ENCODE peak calls at places on chromosomes 13 and 19, in six cellular contexts. One of them, this sample, is unnamed. For H3K4me1 and H3K9me3, the result is how much of the 10 kb centered on the place peaks cover.

GRCh38 chr19:8261881-8262280 is 46.3 kb downstream of the CD320 start:
- DNase-seq in A549: no peak
- DNase-seq in transverse colon: no peak
- DNase-seq in PC-3: no peak
- DNase-seq in ascending aorta: no peak
- DNase-seq in ovary: peak
- DNase-seq in this sample: no peak

GRCh38 chr13:99192480-99192879 is 8.2 kb upstream of the UBAC2 start:
- DNase-seq in A549: no peak
- DNase-seq in transverse colon: no peak
- DNase-seq in PC-3: no peak
- DNase-seq in ascending aorta: no peak
- DNase-seq in ovary: no peak
- DNase-seq in this sample: peak

GRCh38 chr13:77306458-77306857 is 20.4 kb downstream of the MYCBP2 start:
- DNase-seq in A549: no peak
- DNase-seq in transverse colon: no peak
- DNase-seq in PC-3: no peak
- DNase-seq in ascending aorta: no peak
- DNase-seq in ovary: no peak
- DNase-seq in this sample: no peak

GRCh38 chr19:43814663-43815352 is 12.3 kb upstream of the ZNF283 start:
- DNase-seq in A549: no peak
- DNase-seq in transverse colon: no peak
- DNase-seq in PC-3: peak
- DNase-seq in ascending aorta: no peak
- DNase-seq in ovary: no peak
- DNase-seq in this sample: no peak

GRCh38 chr19:19655641-19656343 is 7.7 kb downstream of the ATP13A1 start:
- DNase-seq in A549: no peak
- DNase-seq in transverse colon: no peak
- DNase-seq in PC-3: no peak
- DNase-seq in ascending aorta: no peak
- DNase-seq in ovary: no peak
- DNase-seq in this sample: no peak

GRCh38 chr19:2289714-2290435 is 7.9 kb upstream of the PEAK3 start:
- DNase-seq in A549: no peak
- DNase-seq in transverse colon: peak
- DNase-seq in PC-3: no peak
- DNase-seq in ascending aorta: no peak
- DNase-seq in ovary: no peak
- DNase-seq in this sample: no peak

GRCh38 chr13:44263920-44264610 is 109.6 kb upstream of the SERP2 start:
- DNase-seq in A549: no peak
- DNase-seq in transverse colon: no peak
- DNase-seq in PC-3: no peak
- DNase-seq in ascending aorta: no peak
- DNase-seq in ovary: peak
- DNase-seq in this sample: no peak

GRCh38 chr19:29965529-29965928 is 23.5 kb downstream of the URI1 start:
- DNase-seq in A549: no peak
- DNase-seq in transverse colon: no peak
- DNase-seq in PC-3: peak
- DNase-seq in ascending aorta: no peak
- DNase-seq in ovary: no peak
- DNase-seq in this sample: no peak

GRCh38 chr19:33381101-33381500 is 7.6 kb downstream of the CEBPG start:
- DNase-seq in A549: no peak
- DNase-seq in transverse colon: no peak
- DNase-seq in PC-3: no peak
- DNase-seq in ascending aorta: no peak
- DNase-seq in ovary: no peak
- DNase-seq in this sample: no peak

GRCh38 chr13:71789952-71790351 is 77.1 kb downstream of the DACH1 start:
- DNase-seq in A549: no peak
- DNase-seq in transverse colon: no peak
- DNase-seq in PC-3: no peak
- DNase-seq in ascending aorta: no peak
- DNase-seq in ovary: no peak
- DNase-seq in this sample: no peak

GRCh38 chr13:103788061-103788652 is 721.9 kb upstream of the SLC10A2 start:
- DNase-seq in A549: no peak
- DNase-seq in transverse colon: no peak
- DNase-seq in PC-3: peak
- DNase-seq in ascending aorta: no peak
- DNase-seq in ovary: no peak
- DNase-seq in this sample: no peak

GRCh38 chr13:72839831-72840426 is 58.0 kb downstream of the PIBF1 start:
- DNase-seq in A549: peak
- DNase-seq in transverse colon: peak
- DNase-seq in PC-3: peak
- DNase-seq in ascending aorta: no peak
- DNase-seq in ovary: no peak
- DNase-seq in this sample: peak

GRCh38 chr19:47226426-47227346 is 4.3 kb downstream of the BBC3 start:
- DNase-seq in A549: peak
- DNase-seq in transverse colon: peak
- DNase-seq in PC-3: peak
- DNase-seq in ascending aorta: peak
- DNase-seq in ovary: peak
- DNase-seq in this sample: peak

GRCh38 chr19:48770223-48770622 is 14.9 kb downstream of the FGF21 start:
- DNase-seq in A549: no peak
- DNase-seq in transverse colon: no peak
- DNase-seq in PC-3: no peak
- DNase-seq in ascending aorta: no peak
- DNase-seq in ovary: no peak
- DNase-seq in this sample: no peak

GRCh38 chr13:107271226-107271625 is 703.3 kb upstream of the ARGLU1 start:
- DNase-seq in A549: no peak
- DNase-seq in transverse colon: no peak
- DNase-seq in PC-3: peak
- DNase-seq in ascending aorta: no peak
- DNase-seq in ovary: no peak
- DNase-seq in this sample: no peak

GRCh38 chr13:94318418-94318817 is 161.1 kb downstream of the DCT start:
- DNase-seq in A549: no peak
- DNase-seq in transverse colon: no peak
- DNase-seq in PC-3: no peak
- DNase-seq in ascending aorta: no peak
- DNase-seq in ovary: no peak
- DNase-seq in this sample: no peak

GRCh38 chr13:41494202-41494601 is 36.9 kb downstream of the RGCC start:
- DNase-seq in A549: no peak
- DNase-seq in transverse colon: no peak
- DNase-seq in PC-3: no peak
- DNase-seq in ascending aorta: no peak
- DNase-seq in ovary: no peak
- DNase-seq in this sample: no peak

GRCh38 chr19:44093931-44094765 is at the start of gene ZNF224:
- DNase-seq in A549: peak
- DNase-seq in transverse colon: peak
- DNase-seq in PC-3: peak
- DNase-seq in ascending aorta: peak
- DNase-seq in ovary: peak
- DNase-seq in this sample: peak

GRCh38 chr13:106799731-106800335 is 231.9 kb upstream of the ARGLU1 start:
- DNase-seq in A549: no peak
- DNase-seq in transverse colon: no peak
- DNase-seq in PC-3: no peak
- DNase-seq in ascending aorta: no peak
- DNase-seq in ovary: no peak
- DNase-seq in this sample: no peak

GRCh38 chr13:63414247-63414646 is 1998.6 kb upstream of the PCDH20 start:
- DNase-seq in A549: no peak
- DNase-seq in transverse colon: no peak
- DNase-seq in PC-3: no peak
- DNase-seq in ascending aorta: no peak
- DNase-seq in ovary: no peak
- DNase-seq in this sample: no peak

GRCh38 chr19:19259741-19260140 is 13.4 kb downstream of the TM6SF2 start:
- DNase-seq in A549: peak
- DNase-seq in transverse colon: no peak
- DNase-seq in PC-3: peak
- DNase-seq in ascending aorta: no peak
- DNase-seq in ovary: no peak
- DNase-seq in this sample: peak

GRCh38 chr19:11345122-11345752 is 831 bp downstream of the TMEM205 start:
- DNase-seq in A549: no peak
- DNase-seq in transverse colon: no peak
- DNase-seq in PC-3: peak
- DNase-seq in ascending aorta: no peak
- DNase-seq in ovary: no peak
- DNase-seq in this sample: peak

GRCh38 chr13:66492479-66492878 is 737.7 kb downstream of the PCDH9 start:
- DNase-seq in A549: peak
- DNase-seq in transverse colon: no peak
- DNase-seq in PC-3: peak
- DNase-seq in ascending aorta: no peak
- DNase-seq in ovary: no peak
- DNase-seq in this sample: no peak

GRCh38 chr19:1173160-1173844 is 766 bp downstream of the SBNO2 start:
- DNase-seq in A549: no peak
- DNase-seq in transverse colon: no peak
- DNase-seq in PC-3: no peak
- DNase-seq in ascending aorta: no peak
- DNase-seq in ovary: peak
- DNase-seq in this sample: peak

GRCh38 chr19:1175020-1175419 is 952 bp upstream of the SBNO2 start:
- DNase-seq in A549: no peak
- DNase-seq in transverse colon: no peak
- DNase-seq in PC-3: no peak
- DNase-seq in ascending aorta: no peak
- DNase-seq in ovary: no peak
- DNase-seq in this sample: no peak

GRCh38 chr19:1173845-1174809 is at the start of gene SBNO2:
- DNase-seq in A549: peak
- DNase-seq in transverse colon: peak
- DNase-seq in PC-3: peak
- DNase-seq in ascending aorta: no peak
- DNase-seq in ovary: peak
- DNase-seq in this sample: peak

GRCh38 chr19:1181606-1182005 is 7.5 kb upstream of the SBNO2 start:
- DNase-seq in A549: no peak
- DNase-seq in transverse colon: peak
- DNase-seq in PC-3: peak
- DNase-seq in ascending aorta: no peak
- DNase-seq in ovary: no peak
- DNase-seq in this sample: peak

DNA sequence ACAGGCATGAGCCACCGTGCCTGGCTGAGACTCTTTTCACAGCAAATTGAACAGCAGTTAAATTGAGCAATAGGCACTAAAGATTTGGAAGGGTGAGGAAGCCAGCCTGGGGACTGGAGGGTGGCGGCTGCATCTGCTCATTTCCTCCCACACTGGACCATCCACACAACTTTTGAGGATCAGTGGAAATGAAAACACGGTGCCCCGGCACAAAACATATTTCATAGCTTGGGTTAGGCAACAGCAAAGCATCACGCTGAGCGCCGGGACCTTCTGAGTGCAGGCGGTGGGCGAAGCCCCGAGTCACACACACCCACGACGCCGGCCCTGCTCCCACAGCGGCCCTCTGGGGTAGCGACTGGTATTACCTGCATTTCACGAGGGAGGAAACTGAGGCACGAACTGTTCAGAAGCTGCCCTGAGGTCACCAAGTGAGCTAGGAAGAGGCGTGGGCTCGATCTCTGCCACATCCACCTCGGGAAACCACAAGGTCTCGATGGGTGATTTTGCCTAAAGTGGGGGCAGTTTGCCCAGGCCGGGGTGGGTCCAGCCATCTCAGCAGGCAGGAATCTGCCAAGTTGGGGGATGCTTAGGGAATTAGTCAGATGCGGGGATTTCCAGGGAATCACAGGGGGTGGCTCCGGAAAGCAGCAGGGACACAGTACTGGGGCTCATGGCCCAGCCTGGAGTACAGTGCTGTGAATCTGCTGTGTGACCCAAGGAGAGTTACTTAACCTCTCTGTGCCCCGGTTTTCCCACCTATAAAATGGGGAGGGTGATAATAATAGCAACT is 3.5 kb upstream of the SBNO2 start:
- DNase-seq in A549: peak
- DNase-seq in transverse colon: no peak
- DNase-seq in PC-3: peak
- DNase-seq in ascending aorta: no peak
- DNase-seq in ovary: peak
- DNase-seq in this sample: no peak
- H3K27ac ChIP-seq in A549: peak
- H3K27ac ChIP-seq in transverse colon: peak
- H3K27ac ChIP-seq in PC-3: peak
- H3K27ac ChIP-seq in ascending aorta: peak
- H3K27ac ChIP-seq in ovary: no peak
- H3K27ac ChIP-seq in this sample: peak

GRCh38 chr13:24254151-24254810 is 55.1 kb upstream of the C1QTNF9 start:
- DNase-seq in A549: no peak
- DNase-seq in transverse colon: no peak
- DNase-seq in PC-3: no peak
- DNase-seq in ascending aorta: peak
- DNase-seq in ovary: no peak
- DNase-seq in this sample: peak
- H3K4me1 ChIP-seq in A549: under half
- H3K4me1 ChIP-seq in transverse colon: under half
- H3K4me1 ChIP-seq in PC-3: under half
- H3K4me1 ChIP-seq in ascending aorta: under half
- H3K4me1 ChIP-seq in ovary: under half
- H3K4me1 ChIP-seq in this sample: under half

GRCh38 chr19:52498571-52498970 is 28.9 kb upstream of the ZNF808 start:
- DNase-seq in A549: no peak
- DNase-seq in transverse colon: no peak
- DNase-seq in PC-3: no peak
- DNase-seq in ascending aorta: no peak
- DNase-seq in ovary: no peak
- DNase-seq in this sample: no peak
- H3K9me3 ChIP-seq in A549: half or more
- H3K9me3 ChIP-seq in transverse colon: under half
- H3K9me3 ChIP-seq in PC-3: under half
- H3K9me3 ChIP-seq in ascending aorta: half or more
- H3K9me3 ChIP-seq in ovary: under half
- H3K9me3 ChIP-seq in this sample: under half

GRCh38 chr13:26983533-26984315 is 187.9 kb downstream of the USP12 start:
- DNase-seq in A549: no peak
- DNase-seq in transverse colon: no peak
- DNase-seq in PC-3: no peak
- DNase-seq in ascending aorta: no peak
- DNase-seq in ovary: no peak
- DNase-seq in this sample: no peak

GRCh38 chr13:26988059-26988769 is 183.4 kb downstream of the USP12 start:
- DNase-seq in A549: peak
- DNase-seq in transverse colon: peak
- DNase-seq in PC-3: no peak
- DNase-seq in ascending aorta: no peak
- DNase-seq in ovary: no peak
- DNase-seq in this sample: no peak

GRCh38 chr13:26987614-26988013 is 184.0 kb downstream of the USP12 start:
- DNase-seq in A549: no peak
- DNase-seq in transverse colon: no peak
- DNase-seq in PC-3: no peak
- DNase-seq in ascending aorta: no peak
- DNase-seq in ovary: no peak
- DNase-seq in this sample: no peak

GRCh38 chr13:26985285-26985878 is 186.2 kb downstream of the USP12 start:
- DNase-seq in A549: peak
- DNase-seq in transverse colon: peak
- DNase-seq in PC-3: peak
- DNase-seq in ascending aorta: no peak
- DNase-seq in ovary: peak
- DNase-seq in this sample: peak

GRCh38 chr13:26984337-26984736 is 187.3 kb downstream of the USP12 start:
- DNase-seq in A549: no peak
- DNase-seq in transverse colon: no peak
- DNase-seq in PC-3: no peak
- DNase-seq in ascending aorta: no peak
- DNase-seq in ovary: no peak
- DNase-seq in this sample: no peak
- H3K27ac ChIP-seq in A549: peak
- H3K27ac ChIP-seq in transverse colon: peak
- H3K27ac ChIP-seq in PC-3: peak
- H3K27ac ChIP-seq in ascending aorta: peak
- H3K27ac ChIP-seq in ovary: peak
- H3K27ac ChIP-seq in this sample: peak